ENCODE peak calls at places on chromosome 7, in five cellular contexts. A, B, R, P and Z are unnamed samples.

GRCh38 chr7:48116043-48116442 is 27.0 kb downstream of the UPP1 start:
- DNase-seq in R (no peak), B (no peak), P (no peak), A (no peak), Z (no peak)

GRCh38 chr7:44797329-44798258 is 1.1 kb downstream of the PPIA start:
- DNase-seq in A (peak), P (peak), R (peak), B (peak), Z (peak)

GRCh38 chr7:153087498-153087897 is 327.9 kb downstream of the ACTR3B start:
- DNase-seq in A (no peak), P (no peak), R (no peak), B (no peak), Z (no peak)

GRCh38 chr7:7565746-7566650 is 686 bp upstream of the MIOS start:
- DNase-seq in A (peak), B (no peak), P (no peak), R (no peak), Z (no peak)

GRCh38 chr7:95470452-95470851 is 15.3 kb upstream of the ASB4 start:
- DNase-seq in P (peak), A (peak), R (no peak), B (peak), Z (no peak)

GRCh38 chr7:107969856-107970255 is 33.1 kb downstream of the LAMB1 start:
- DNase-seq in R (no peak), P (peak), A (no peak), B (no peak), Z (no peak)

GRCh38 chr7:70660154-70660818 is 471.7 kb upstream of the GALNT17 start:
- DNase-seq in B (no peak), R (no peak), A (no peak), P (no peak), Z (no peak)

GRCh38 chr7:158442260-158442659 is 145.4 kb downstream of the PTPRN2 start:
- DNase-seq in B (no peak), A (peak), P (no peak), R (no peak), Z (no peak)

GRCh38 chr7:76333388-76334101 is 25.2 kb downstream of the YWHAG start:
- DNase-seq in R (peak), A (no peak), B (peak), P (peak), Z (no peak)

GRCh38 chr7:156167417-156167807 is 355.1 kb upstream of the SHH start:
- DNase-seq in B (no peak), R (no peak), A (no peak), P (no peak), Z (no peak)

GRCh38 chr7:496528-497295 is 22.9 kb downstream of the PDGFA start:
- DNase-seq in P (no peak), B (no peak), R (no peak), A (peak), Z (no peak)

GRCh38 chr7:100016209-100016901 is 959 bp downstream of the ZKSCAN1 start:
- DNase-seq in B (no peak), A (peak), P (no peak), R (no peak), Z (no peak)

GRCh38 chr7:144834516-144835165 is 1.2 kb downstream of the TPK1 start:
- DNase-seq in B (no peak), R (no peak), A (no peak), P (peak), Z (no peak)

GRCh38 chr7:143240323-143241168 is 18.7 kb downstream of the TAS2R40 start:
- DNase-seq in P (peak), R (peak), B (peak), A (peak), Z (peak)

GRCh38 chr7:424961-425793 is 94.5 kb downstream of the PDGFA start:
- DNase-seq in P (no peak), B (no peak), A (no peak), R (no peak), Z (no peak)

GRCh38 chr7:64886956-64887545 is 16.0 kb upstream of the ZNF273 start:
- DNase-seq in P (no peak), R (no peak), A (no peak), B (no peak), Z (no peak)

GRCh38 chr7:116626886-116627285 is 45.1 kb upstream of the MET start:
- DNase-seq in P (no peak), A (no peak), B (no peak), R (no peak), Z (no peak)

GRCh38 chr7:14988941-14989340 is 86.4 kb upstream of the DGKB start:
- DNase-seq in R (peak), P (no peak), B (no peak), A (no peak), Z (no peak)

GRCh38 chr7:139490130-139490529 is 6.7 kb upstream of the KLRG2 start:
- DNase-seq in A (peak), P (no peak), B (no peak), R (no peak), Z (no peak)

GRCh38 chr7:30226593-30227268 is 57.7 kb upstream of the ZNRF2 start:
- DNase-seq in B (no peak), P (no peak), A (peak), R (peak), Z (peak)
- TF ChIP-seq CTCF in B (no peak), P (no peak), A (peak), R (no peak), Z (peak)

GRCh38 chr7:10720042-10720441 is 253.6 kb upstream of the PHF14 start:
- DNase-seq in P (no peak), A (no peak), B (no peak), R (no peak), Z (no peak)
- TF ChIP-seq CTCF in P (no peak), A (no peak), B (no peak), R (no peak), Z (no peak)

DNA sequence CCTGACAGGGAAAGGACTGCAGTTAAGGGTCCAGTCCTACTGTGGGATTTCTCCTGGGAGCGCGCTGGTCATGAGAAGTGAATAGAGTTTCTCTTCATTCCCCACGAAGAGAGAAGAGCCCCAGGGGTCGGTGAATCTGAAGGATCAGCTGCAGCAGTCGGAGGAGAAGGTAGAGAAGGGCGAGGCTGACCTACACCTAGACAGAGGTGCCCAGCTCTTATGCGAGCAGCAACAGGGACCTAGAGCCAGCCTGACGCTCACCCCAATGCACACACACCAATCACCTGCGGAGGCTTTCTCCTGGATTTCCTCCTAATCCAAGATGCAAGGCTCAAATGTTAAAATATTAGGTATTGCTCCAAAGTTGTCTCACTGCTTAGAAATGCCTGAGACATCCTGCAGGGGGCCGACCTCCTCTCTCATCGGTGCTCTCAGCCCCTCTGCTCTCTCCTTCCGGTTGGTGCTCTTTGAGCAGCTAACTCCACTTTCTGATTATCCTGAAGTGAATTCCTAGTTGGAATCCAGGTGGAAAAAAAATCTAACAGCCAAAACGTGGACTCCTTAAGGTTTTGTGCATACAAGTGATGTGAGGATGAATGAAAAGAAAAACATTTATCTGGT is 176.4 kb downstream of the AHR start:
- DNase-seq in R (no peak), B (no peak), P (no peak), A (no peak), Z (no peak)
- TF ChIP-seq CTCF in R (peak), B (no peak), P (no peak), A (peak), Z (peak)

GRCh38 chr7:82805527-82805960 is 357.1 kb downstream of the PCLO start:
- DNase-seq in P (no peak), R (no peak), B (peak), A (peak), Z (no peak)

GRCh38 chr7:82816272-82816671 is 346.4 kb downstream of the PCLO start:
- DNase-seq in R (no peak), A (no peak), B (no peak), P (no peak), Z (no peak)

GRCh38 chr7:82808633-82809032 is 354.1 kb downstream of the PCLO start:
- DNase-seq in A (no peak), B (no peak), P (no peak), R (no peak), Z (no peak)

DNA sequence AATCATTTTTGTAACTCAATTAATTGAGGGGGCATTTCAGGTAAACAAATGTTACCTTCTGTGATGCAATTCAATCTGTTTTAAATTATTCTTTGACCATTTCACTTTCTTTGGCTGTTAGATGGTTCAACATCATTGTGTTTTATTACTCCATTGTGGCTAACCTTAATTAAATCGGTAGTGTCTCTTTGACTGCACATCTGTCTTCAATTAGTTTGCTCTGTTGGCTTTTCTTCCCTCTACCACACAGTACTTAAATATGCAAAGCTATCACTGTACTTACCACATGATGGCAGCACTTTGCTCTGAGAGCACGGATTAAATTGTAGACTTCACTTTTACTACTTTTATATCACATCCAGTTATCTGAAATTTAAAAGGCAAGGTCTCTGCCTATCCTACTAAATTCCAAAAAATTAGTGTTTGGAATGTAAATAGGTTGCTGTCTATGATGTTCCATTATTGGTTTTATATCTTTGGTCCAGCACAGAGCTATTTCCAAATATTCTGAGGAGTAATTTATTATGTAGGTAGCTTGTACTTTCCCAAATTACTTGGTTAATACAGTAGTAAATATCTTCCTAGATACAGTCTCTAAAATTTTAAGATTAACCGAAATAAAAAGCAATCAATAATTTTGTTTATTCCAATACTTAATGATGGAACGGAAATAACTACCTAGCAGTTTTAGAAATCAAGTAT is 352.0 kb downstream of the PCLO start:
- DNase-seq in A (peak), R (peak), B (peak), P (no peak), Z (no peak)
- TF ChIP-seq CTCF in A (peak), R (peak), B (peak), P (peak), Z (peak)

GRCh38 chr7:38368191-38368605 is 94.8 kb upstream of the TARP start:
- DNase-seq in P (peak), A (peak), B (peak), R (peak), Z (peak)
- TF ChIP-seq CTCF in P (peak), A (peak), B (peak), R (peak), Z (peak)

GRCh38 chr7:97819161-97819560 is 53.0 kb downstream of the ASNS start:
- DNase-seq in B (no peak), A (peak), R (no peak), P (no peak), Z (no peak)
- TF ChIP-seq CTCF in B (no peak), A (peak), R (no peak), P (no peak), Z (no peak)